ENCODE peak calls at places on chromosomes 1 and 21, in six cellular contexts. W is astrocyte of the spinal cord; N is EH; K is RCC 7860; R is CD8-positive, alpha-beta memory T cell; C is CD8-positive, alpha-beta T cell. M is an unnamed sample.

GRCh38 chr1:200306954-200307754 is 102.7 kb downstream of the ZNF281 start:
- DNase-seq in W (peak; percentile 39), K (peak; percentile 39), N (peak; percentile 55), R (peak; percentile 35), C (no peak), M (peak; percentile 19)

GRCh38 chr1:59332221-59332620 is 35.3 kb downstream of the FGGY start:
- DNase-seq in N (peak; percentile 51), W (no peak), K (no peak), R (no peak), C (no peak), M (no peak)

GRCh38 chr1:225908773-225909172 is 15.3 kb downstream of the PYCR2 start:
- DNase-seq in K (no peak), N (no peak), C (no peak), W (no peak), R (no peak), M (no peak)

GRCh38 chr1:109814993-109815786 is 51.5 kb upstream of the EPS8L3 start:
- DNase-seq in K (no peak), R (no peak), W (no peak), C (no peak), N (no peak), M (no peak)

GRCh38 chr1:26132128-26132824 is 20.7 kb downstream of the PDIK1L start:
- DNase-seq in K (no peak), N (peak; percentile 33), W (no peak), R (no peak), C (no peak), M (peak; percentile 24)

GRCh38 chr21:31457675-31458074 is 113.6 kb upstream of the TIAM1 start:
- DNase-seq in C (no peak), W (no peak), N (no peak), R (no peak), K (no peak), M (peak; percentile 7)

GRCh38 chr21:26836546-26836945 is 8.7 kb downstream of the ADAMTS1 start:
- DNase-seq in K (no peak), C (no peak), N (peak; percentile 35), R (no peak), W (no peak), M (no peak)

GRCh38 chr1:2859219-2859880 is 57.9 kb upstream of the TTC34 start:
- DNase-seq in W (no peak), R (no peak), C (no peak), N (no peak), K (no peak), M (no peak)

GRCh38 chr21:43269981-43270670 is 101.3 kb downstream of the CRYAA start:
- DNase-seq in N (no peak), C (no peak), W (no peak), R (no peak), K (no peak), M (no peak)

GRCh38 chr1:211551628-211552465 is 27.1 kb downstream of the SLC30A1 start:
- DNase-seq in N (peak; percentile 44), R (no peak), W (peak; percentile 22), K (no peak), C (no peak), M (peak; percentile 7)

GRCh38 chr1:62912028-62912638 is 128.2 kb downstream of the ATG4C start:
- DNase-seq in C (no peak), W (peak; percentile 31), R (no peak), N (peak; percentile 34), K (peak; percentile 10), M (peak; percentile 22)

GRCh38 chr1:229011022-229011421 is 259.9 kb upstream of the RAB4A start:
- DNase-seq in R (no peak), K (no peak), C (no peak), N (no peak), W (no peak), M (no peak)

GRCh38 chr1:206663832-206664652 is 20.7 kb upstream of the MAPKAPK2 start:
- DNase-seq in C (peak; percentile 46), N (peak; percentile 71), K (peak; percentile 39), R (peak; percentile 76), W (peak; percentile 69), M (peak; percentile 59)

GRCh38 chr1:20994176-20994575 is 182.5 kb downstream of the EIF4G3 start:
- DNase-seq in R (no peak), N (no peak), C (no peak), K (no peak), W (no peak), M (no peak)

GRCh38 chr21:16195476-16195875 is 465.7 kb downstream of the USP25 start:
- DNase-seq in C (no peak), W (peak; percentile 83), K (no peak), R (no peak), N (peak; percentile 22), M (peak; percentile 72)

GRCh38 chr1:199684686-199685273 is 342.7 kb upstream of the NR5A2 start:
- DNase-seq in W (peak; percentile 73), K (peak; percentile 37), R (peak; percentile 31), N (peak; percentile 77), C (no peak), M (peak; percentile 59)

GRCh38 chr1:184685116-184685515 is 69.5 kb downstream of the EDEM3 start:
- DNase-seq in K (no peak), N (no peak), W (no peak), R (no peak), C (no peak), M (no peak)

GRCh38 chr1:244789276-244789580 is 46.2 kb upstream of the COX20 start:
- DNase-seq in K (no peak), N (no peak), R (no peak), W (no peak), C (no peak), M (no peak)

GRCh38 chr1:72066431-72066830 is 215.9 kb downstream of the NEGR1 start:
- DNase-seq in N (peak; percentile 52), R (no peak), K (no peak), W (no peak), C (no peak), M (no peak)

GRCh38 chr1:92961896-92962752 is 862 bp upstream of the DIPK1A start:
- DNase-seq in W (peak; percentile 77), R (peak; percentile 79), K (peak; percentile 44), C (peak; percentile 39), N (peak; percentile 92), M (peak; percentile 91)

GRCh38 chr1:111334169-111334568 is 43.5 kb downstream of the CHIA start:
- DNase-seq in N (peak; percentile 64), W (peak; percentile 24), K (peak; percentile 17), C (peak; percentile 19), R (peak; percentile 63), M (peak; percentile 18)

GRCh38 chr1:203311368-203312301 is 6.3 kb downstream of the BTG2 start:
- DNase-seq in R (no peak), W (no peak), K (no peak), C (no peak), N (no peak), M (no peak)

GRCh38 chr1:221725683-221726330 is 16.1 kb downstream of the DUSP10 start:
- DNase-seq in N (peak; percentile 53), C (no peak), K (peak; percentile 48), W (peak; percentile 56), R (no peak), M (peak; percentile 67)

GRCh38 chr21:32392299-32392879 is 423 bp downstream of the URB1 start:
- DNase-seq in N (no peak), R (no peak), K (no peak), W (peak; percentile 10), C (no peak), M (no peak)

GRCh38 chr1:51955797-51956527 is 34.5 kb downstream of the RAB3B start:
- DNase-seq in N (no peak), K (no peak), C (no peak), W (no peak), R (no peak), M (no peak)

GRCh38 chr1:186374313-186375151 is 521 bp downstream of the TPR start:
- DNase-seq in C (no peak), N (peak; percentile 54), R (no peak), W (no peak), K (peak; percentile 11), M (peak; percentile 8)

GRCh38 chr1:77394166-77394565 is 112.3 kb downstream of the AK5 start:
- DNase-seq in R (no peak), N (peak; percentile 90), W (peak; percentile 43), K (peak; percentile 55), C (no peak), M (peak; percentile 86)

GRCh38 chr1:204227996-204228785 is 14.4 kb upstream of the GOLT1A start:
- DNase-seq in W (no peak), R (no peak), C (no peak), K (no peak), N (no peak), M (no peak)

M was measured in LHCN-M2.